ENCODE peak calls at places on chromosomes 7 and 10, in six cellular contexts. P is lower leg skin, W is dorsolateral prefrontal cortex, Z is uterus, R is fibroblast of mammary gland, O is endothelial cell. Q is an unnamed sample.

GRCh38 chr7:73394416-73394815 is 39.2 kb upstream of the FZD9 start:
- DNase-seq in P (no peak), W (no peak), Z (no peak), R (no peak), O (no peak), Q (no peak)

GRCh38 chr10:132138596-132138995 is 48.2 kb upstream of the DPYSL4 start:
- DNase-seq in P (no peak), W (peak), Z (no peak), R (no peak), O (no peak), Q (no peak)

GRCh38 chr10:71306951-71307350 is 12.1 kb upstream of the SLC29A3 start:
- DNase-seq in P (no peak), W (no peak), Z (no peak), R (no peak), O (no peak), Q (no peak)

GRCh38 chr10:132548106-132548823 is 10.7 kb downstream of the INPP5A start:
- DNase-seq in P (no peak), W (peak), Z (no peak), R (no peak), O (no peak), Q (no peak)

GRCh38 chr10:110529596-110530011 is 31.9 kb downstream of the DUSP5 start:
- DNase-seq in P (peak), W (no peak), Z (no peak), R (no peak), O (no peak), Q (no peak)

GRCh38 chr7:13036256-13036765 is 348.9 kb downstream of the ARL4A start:
- DNase-seq in P (no peak), W (no peak), Z (no peak), R (peak), O (no peak), Q (peak)

GRCh38 chr7:7524121-7524520 is 11.6 kb downstream of the COL28A1 start:
- DNase-seq in P (no peak), W (no peak), Z (no peak), R (peak), O (no peak), Q (no peak)

GRCh38 chr7:155809947-155810606 is 2.2 kb downstream of the SHH start:
- DNase-seq in P (no peak), W (no peak), Z (no peak), R (no peak), O (no peak), Q (no peak)

GRCh38 chr10:118498623-118499022 is 96.8 kb downstream of the PRLHR start:
- DNase-seq in P (no peak), W (no peak), Z (no peak), R (no peak), O (no peak), Q (no peak)

GRCh38 chr10:46255696-46256355 is 31.0 kb upstream of the ANTXRL start:
- DNase-seq in P (peak), W (peak), Z (peak), R (peak), O (peak), Q (peak)

GRCh38 chr10:48603421-48604038 is 1.3 kb downstream of the ARHGAP22 start:
- DNase-seq in P (peak), W (no peak), Z (no peak), R (peak), O (no peak), Q (no peak)

GRCh38 chr10:95517536-95518454 is 43.4 kb downstream of the SORBS1 start:
- DNase-seq in P (no peak), W (no peak), Z (no peak), R (peak), O (no peak), Q (no peak)

GRCh38 chr7:22399091-22399490 is 42.1 kb upstream of the RAPGEF5 start:
- DNase-seq in P (no peak), W (no peak), Z (no peak), R (no peak), O (no peak), Q (no peak)

GRCh38 chr7:113774182-113774807 is 144.5 kb downstream of the PPP1R3A start:
- DNase-seq in P (no peak), W (no peak), Z (no peak), R (peak), O (peak), Q (peak)

GRCh38 chr7:103651978-103652377 is 206.0 kb upstream of the SLC26A5 start:
- DNase-seq in P (no peak), W (no peak), Z (no peak), R (no peak), O (no peak), Q (no peak)

GRCh38 chr10:31618541-31619291 is 299.7 kb downstream of the ZEB1 start:
- DNase-seq in P (peak), W (no peak), Z (peak), R (peak), O (no peak), Q (no peak)

GRCh38 chr10:31621733-31622132 is 302.7 kb downstream of the ZEB1 start:
- DNase-seq in P (no peak), W (no peak), Z (no peak), R (no peak), O (no peak), Q (no peak)

GRCh38 chr10:31622993-31623392 is 304.0 kb downstream of the ZEB1 start:
- DNase-seq in P (no peak), W (no peak), Z (no peak), R (peak), O (no peak), Q (no peak)

GRCh38 chr10:31619410-31620095 is 300.5 kb downstream of the ZEB1 start:
- DNase-seq in P (peak), W (no peak), Z (no peak), R (peak), O (no peak), Q (no peak)

DNA sequence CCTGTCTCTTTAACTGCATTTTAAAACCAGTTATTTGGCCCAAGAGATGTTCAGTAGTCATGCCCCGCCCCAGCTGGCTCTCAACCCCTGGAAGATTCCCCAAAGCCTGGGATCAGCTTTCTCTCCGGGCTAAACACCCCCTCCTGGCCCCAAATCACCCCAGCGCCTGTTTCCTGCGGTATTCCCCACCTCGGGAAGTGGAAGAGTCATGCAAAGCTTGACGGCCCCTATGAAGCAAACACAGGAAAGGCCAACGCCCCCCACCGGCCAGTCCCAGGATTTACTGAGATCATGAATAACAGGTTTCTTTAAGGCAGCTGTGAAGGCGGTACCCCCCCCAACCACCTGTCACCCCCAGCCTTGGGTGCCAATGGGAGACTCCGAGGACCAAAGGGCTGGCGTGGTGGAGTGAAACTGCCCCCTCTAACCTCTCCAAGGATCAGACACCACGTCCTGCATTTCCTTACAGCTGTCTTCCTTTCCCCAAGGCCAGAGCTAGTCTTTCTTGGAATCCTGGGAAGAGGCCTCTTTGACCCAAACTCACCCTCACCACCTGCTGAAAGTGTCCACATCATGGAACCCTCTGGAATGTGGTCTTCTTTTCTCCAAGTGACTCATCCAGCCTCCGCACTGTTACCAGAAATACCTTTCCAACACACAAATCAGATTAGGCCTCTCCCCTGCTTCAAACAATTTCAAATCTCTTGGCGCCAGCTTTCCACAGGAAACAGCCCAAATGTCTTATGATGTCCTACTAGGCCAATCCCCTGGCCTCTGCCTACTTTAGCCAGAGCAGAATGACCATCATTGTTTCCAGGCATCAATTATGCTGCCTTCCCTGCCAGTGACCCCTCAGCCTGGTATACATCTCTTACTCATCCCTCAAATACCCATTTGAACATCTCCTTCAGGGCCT is 301.5 kb downstream of the ZEB1 start:
- DNase-seq in P (peak), W (no peak), Z (peak), R (peak), O (peak), Q (no peak)
- TF ChIP-seq CTCF in P (no peak), W (no peak), Z (peak), R (peak), O (no peak), Q (no peak)

DNA sequence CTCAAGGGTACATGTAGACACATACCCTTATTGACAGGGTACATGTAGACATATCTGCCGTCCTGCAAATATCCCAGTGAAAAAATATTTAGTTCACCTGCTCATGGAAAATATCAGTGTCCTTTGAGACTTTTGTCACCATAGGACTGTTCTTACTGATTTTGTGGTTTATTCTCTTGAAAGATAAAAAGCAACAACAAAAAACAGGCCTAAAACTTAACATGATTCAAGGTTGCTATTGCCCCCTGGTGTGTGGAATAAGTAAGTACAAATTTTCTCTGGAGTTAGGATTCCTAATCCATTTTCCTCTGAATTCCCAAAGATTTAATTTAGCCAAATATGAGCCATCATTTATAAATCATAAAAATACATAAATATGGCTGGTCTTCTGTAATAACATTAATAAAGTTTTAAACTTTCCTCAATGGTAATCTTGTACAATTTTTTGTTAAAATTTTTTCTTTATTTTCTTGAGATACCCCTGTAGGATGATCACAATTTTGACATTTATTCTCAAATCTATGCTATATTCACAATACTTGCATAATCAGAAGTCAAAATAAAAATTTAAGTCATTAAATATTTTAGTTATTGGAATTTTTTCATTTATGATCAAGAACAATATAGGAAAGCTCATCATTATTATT is 741.4 kb upstream of the POT1 start:
- DNase-seq in P (no peak), W (no peak), Z (no peak), R (peak), O (no peak), Q (peak)
- TF ChIP-seq CTCF in P (no peak), W (peak), Z (no peak), R (peak), O (peak), Q (peak)

GRCh38 chr10:119620771-119621384 is 24.1 kb upstream of the TIAL1 start:
- DNase-seq in P (no peak), W (no peak), Z (no peak), R (no peak), O (peak), Q (no peak)

GRCh38 chr10:119619215-119619614 is 22.5 kb upstream of the TIAL1 start:
- DNase-seq in P (no peak), W (no peak), Z (no peak), R (no peak), O (no peak), Q (no peak)

GRCh38 chr10:119616879-119617580 is 20.3 kb upstream of the TIAL1 start:
- DNase-seq in P (no peak), W (no peak), Z (peak), R (peak), O (peak), Q (no peak)

GRCh38 chr10:119625570-119626280 is 25.5 kb upstream of the BAG3 start:
- DNase-seq in P (no peak), W (no peak), Z (no peak), R (no peak), O (no peak), Q (no peak)

GRCh38 chr10:119620241-119620753 is 23.5 kb upstream of the TIAL1 start:
- DNase-seq in P (no peak), W (no peak), Z (no peak), R (peak), O (no peak), Q (no peak)
- TF ChIP-seq CTCF in P (no peak), W (no peak), Z (no peak), R (no peak), O (no peak), Q (no peak)

DNA sequence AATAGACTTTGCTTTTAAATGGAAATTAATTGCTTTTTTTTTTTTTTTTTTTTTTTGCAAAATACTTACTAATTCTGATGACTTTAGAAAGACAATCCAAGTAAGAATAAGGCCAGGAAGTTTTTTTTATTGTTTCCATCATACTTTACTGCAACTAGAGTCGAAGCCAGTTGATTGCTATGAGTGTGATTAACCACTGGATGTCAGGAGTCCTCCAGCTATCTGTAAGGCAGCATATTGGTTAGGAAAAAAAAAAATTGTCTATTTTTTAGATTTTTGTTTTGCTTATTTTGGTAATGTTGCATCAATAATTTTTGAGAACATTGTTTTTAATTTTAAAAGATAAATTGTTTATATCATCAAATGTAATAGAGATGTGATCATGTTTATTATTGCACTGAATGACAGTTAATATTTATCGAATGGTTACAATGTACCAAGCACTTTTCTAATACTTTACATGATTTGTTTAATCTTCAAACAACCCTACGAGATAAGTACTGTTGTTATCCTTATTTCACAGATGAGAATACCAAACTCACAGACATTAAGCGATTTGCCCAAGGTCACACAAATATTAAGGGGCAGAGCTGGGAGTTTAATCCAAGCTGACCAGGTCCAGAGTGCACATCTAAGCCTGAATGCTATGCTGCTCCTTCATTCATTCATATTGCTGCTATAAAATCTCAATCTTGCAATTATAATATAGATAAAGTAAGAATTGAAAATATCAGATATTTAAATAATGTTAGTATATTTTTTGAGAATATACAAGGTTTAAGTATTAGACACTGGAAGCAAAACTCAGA is 19.9 kb upstream of the LMOD2 start:
- DNase-seq in P (no peak), W (no peak), Z (no peak), R (peak), O (no peak), Q (peak)
- TF ChIP-seq CTCF in P (no peak), W (peak), Z (peak), R (peak), O (peak), Q (peak)

GRCh38 chr10:125982256-125982948 is 86.0 kb downstream of the FANK1 start:
- DNase-seq in P (no peak), W (no peak), Z (no peak), R (peak), O (peak), Q (peak)
- TF ChIP-seq CTCF in P (no peak), W (peak), Z (peak), R (peak), O (peak), Q (peak)

DNA sequence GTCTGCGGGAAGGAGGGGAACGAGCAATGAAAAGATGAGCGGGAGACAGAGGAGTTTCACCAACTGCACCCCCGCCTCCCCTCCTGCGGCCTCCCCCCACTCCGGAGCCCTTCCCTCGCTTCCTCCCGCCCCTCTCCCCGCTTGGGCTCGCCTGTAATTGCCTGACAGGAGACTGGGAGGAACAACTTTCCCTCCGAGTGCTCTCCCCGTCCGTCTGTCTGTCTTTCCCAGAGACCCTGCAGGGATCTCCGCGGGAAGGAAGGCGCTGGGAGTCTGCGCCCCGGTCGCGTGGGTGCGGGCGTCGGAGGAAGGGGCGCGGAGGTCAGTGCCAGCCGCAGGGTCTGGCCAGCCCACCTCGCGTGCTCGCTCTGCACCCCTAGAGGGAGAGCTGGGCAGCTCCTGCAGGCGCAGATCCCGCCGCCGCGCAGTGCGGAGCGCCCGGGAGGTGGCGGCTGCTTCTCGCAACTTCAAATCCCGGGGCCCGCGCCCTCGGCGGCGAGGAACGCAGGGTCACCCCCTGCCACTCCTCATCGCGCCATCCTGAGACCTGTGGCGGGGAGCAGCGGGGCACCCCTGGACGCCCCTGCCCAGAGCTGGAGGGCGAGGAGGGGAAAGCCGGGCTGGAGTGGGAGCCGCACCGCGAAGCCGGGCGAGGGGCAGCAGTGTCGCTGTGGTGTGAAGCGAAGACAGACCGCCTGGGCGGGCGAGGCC is 527 bp upstream of the NRP1 start:
- DNase-seq in P (peak), W (peak), Z (peak), R (peak), O (peak), Q (peak)
- TF ChIP-seq CTCF in P (no peak), W (peak), Z (peak), R (peak), O (peak), Q (peak)

DNA sequence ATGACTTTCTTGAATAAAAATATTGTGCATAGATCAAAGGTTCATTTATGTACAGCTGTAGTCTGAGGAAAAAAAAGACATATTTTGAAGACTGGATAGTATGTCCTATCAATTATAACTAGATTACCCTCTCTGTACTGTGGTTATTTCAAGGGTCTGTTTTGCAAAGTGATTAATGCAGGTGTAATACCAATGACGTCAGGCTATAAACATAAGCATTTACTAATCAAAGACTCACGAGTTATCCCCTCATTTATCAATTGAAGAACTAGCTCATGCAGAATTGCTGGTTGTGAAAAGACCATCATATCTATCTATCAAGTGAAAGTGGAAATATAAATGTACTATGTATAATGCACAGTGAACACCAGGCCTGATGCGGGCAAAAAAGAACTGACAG is 213.6 kb upstream of the HGF start:
- DNase-seq in P (no peak), W (no peak), Z (no peak), R (no peak), O (no peak), Q (no peak)
- TF ChIP-seq CTCF in P (no peak), W (no peak), Z (no peak), R (no peak), O (no peak), Q (no peak)

GRCh38 chr7:85748861-85749260 is 562.0 kb upstream of the SEMA3D start:
- DNase-seq in P (no peak), W (no peak), Z (no peak), R (no peak), O (no peak), Q (no peak)

GRCh38 chr7:85749715-85750453 is 563.0 kb upstream of the SEMA3D start:
- DNase-seq in P (no peak), W (no peak), Z (no peak), R (no peak), O (no peak), Q (no peak)

DNA sequence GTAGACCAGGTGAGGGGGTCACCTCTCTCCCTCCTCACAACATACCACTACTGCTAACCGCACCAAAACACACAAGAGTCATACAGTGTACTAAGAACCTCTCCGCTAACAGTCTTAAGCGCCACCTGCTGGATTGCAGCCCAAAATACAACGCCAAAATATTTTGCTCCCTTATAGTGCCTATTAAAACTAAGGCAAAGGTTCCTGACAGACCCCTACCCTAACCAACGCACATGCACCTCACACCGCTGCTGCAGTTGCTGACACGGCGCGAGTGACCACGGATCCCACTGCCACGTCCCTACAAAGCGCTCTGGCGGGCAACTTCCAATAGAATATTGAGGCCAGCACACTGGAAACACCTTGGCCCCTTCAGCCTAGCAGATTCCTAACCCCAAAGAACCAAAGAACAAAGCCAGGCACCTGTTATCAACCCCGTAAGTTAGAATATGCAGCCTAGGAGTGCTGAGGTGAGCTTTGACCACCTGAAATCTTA is 563.6 kb upstream of the SEMA3D start:
- DNase-seq in P (no peak), W (no peak), Z (no peak), R (peak), O (peak), Q (peak)
- TF ChIP-seq CTCF in P (no peak), W (peak), Z (no peak), R (peak), O (peak), Q (peak)

DNA sequence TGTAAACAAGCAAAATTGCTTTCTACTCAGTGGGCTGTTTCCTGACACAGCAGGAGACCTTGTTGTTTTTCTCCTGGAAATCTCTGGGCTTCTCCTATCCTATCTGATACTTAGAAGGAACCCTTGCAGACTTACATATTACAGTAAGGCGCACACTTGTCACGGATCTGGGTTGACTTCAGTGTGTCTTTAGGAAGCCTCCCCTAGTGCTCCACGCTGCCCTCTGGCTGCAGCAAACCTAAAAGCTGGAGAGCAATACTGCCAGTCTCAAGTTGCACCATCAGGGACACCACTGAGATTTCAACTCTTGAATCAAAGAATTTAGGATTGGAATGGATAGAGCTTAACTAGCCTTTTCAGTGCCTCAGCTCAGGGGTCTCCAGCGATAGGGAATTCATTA is 495.3 kb downstream of the LRMDA start:
- DNase-seq in P (no peak), W (no peak), Z (no peak), R (no peak), O (no peak), Q (peak)
- TF ChIP-seq CTCF in P (no peak), W (peak), Z (no peak), R (no peak), O (no peak), Q (peak)